ENCODE peak calls at places on chromosomes 12 and 14, in six cellular contexts. One of them, this sample, is unnamed.

GRCh38 chr12:79300199-79300568 is 390.6 kb downstream of the PAWR start:
- DNase-seq in sigmoid colon: no peak
- DNase-seq in Peyer's patch: no peak
- DNase-seq in adrenal gland: no peak
- DNase-seq in mesothelial cell of epicardium: no peak
- DNase-seq in lung: no peak
- DNase-seq in this sample: no peak

GRCh38 chr12:19183121-19183838 is 53.7 kb downstream of the PLEKHA5 start:
- DNase-seq in sigmoid colon: no peak
- DNase-seq in Peyer's patch: no peak
- DNase-seq in adrenal gland: no peak
- DNase-seq in mesothelial cell of epicardium: no peak
- DNase-seq in lung: no peak
- DNase-seq in this sample: no peak

GRCh38 chr12:69388371-69388770 is 28.8 kb downstream of the YEATS4 start:
- DNase-seq in sigmoid colon: no peak
- DNase-seq in Peyer's patch: no peak
- DNase-seq in adrenal gland: no peak
- DNase-seq in mesothelial cell of epicardium: no peak
- DNase-seq in lung: no peak
- DNase-seq in this sample: no peak

GRCh38 chr12:48110691-48111315 is 4.9 kb upstream of the SENP1 start:
- DNase-seq in sigmoid colon: no peak
- DNase-seq in Peyer's patch: no peak
- DNase-seq in adrenal gland: no peak
- DNase-seq in mesothelial cell of epicardium: no peak
- DNase-seq in lung: peak; percentile 60
- DNase-seq in this sample: no peak

GRCh38 chr12:65163755-65164154 is 5.6 kb upstream of the LEMD3 start:
- DNase-seq in sigmoid colon: no peak
- DNase-seq in Peyer's patch: no peak
- DNase-seq in adrenal gland: no peak
- DNase-seq in mesothelial cell of epicardium: no peak
- DNase-seq in lung: no peak
- DNase-seq in this sample: no peak

GRCh38 chr14:83594874-83595273 is 1935.1 kb upstream of the FLRT2 start:
- DNase-seq in sigmoid colon: no peak
- DNase-seq in Peyer's patch: no peak
- DNase-seq in adrenal gland: no peak
- DNase-seq in mesothelial cell of epicardium: no peak
- DNase-seq in lung: no peak
- DNase-seq in this sample: no peak

GRCh38 chr12:5051913-5052312 is 8.2 kb downstream of the KCNA5 start:
- DNase-seq in sigmoid colon: no peak
- DNase-seq in Peyer's patch: no peak
- DNase-seq in adrenal gland: no peak
- DNase-seq in mesothelial cell of epicardium: no peak
- DNase-seq in lung: no peak
- DNase-seq in this sample: no peak

GRCh38 chr12:46455648-46456352 is 83.2 kb upstream of the SLC38A2 start:
- DNase-seq in sigmoid colon: no peak
- DNase-seq in Peyer's patch: no peak
- DNase-seq in adrenal gland: no peak
- DNase-seq in mesothelial cell of epicardium: no peak
- DNase-seq in lung: no peak
- DNase-seq in this sample: no peak

GRCh38 chr14:72884386-72884785 is 9.5 kb downstream of the DPF3 start:
- DNase-seq in sigmoid colon: no peak
- DNase-seq in Peyer's patch: no peak
- DNase-seq in adrenal gland: no peak
- DNase-seq in mesothelial cell of epicardium: no peak
- DNase-seq in lung: no peak
- DNase-seq in this sample: no peak

GRCh38 chr14:58199726-58200479 is at the start of gene ACTR10:
- DNase-seq in sigmoid colon: peak; percentile 90
- DNase-seq in Peyer's patch: peak; percentile 95
- DNase-seq in adrenal gland: peak; percentile 85
- DNase-seq in mesothelial cell of epicardium: peak; percentile 63
- DNase-seq in lung: peak; percentile 89
- DNase-seq in this sample: peak; percentile 49

GRCh38 chr12:109701064-109701463 is 12.6 kb upstream of the FAM222A start:
- DNase-seq in sigmoid colon: no peak
- DNase-seq in Peyer's patch: no peak
- DNase-seq in adrenal gland: no peak
- DNase-seq in mesothelial cell of epicardium: no peak
- DNase-seq in lung: no peak
- DNase-seq in this sample: no peak

GRCh38 chr14:70692210-70692609 is 50.5 kb downstream of the TTC9 start:
- DNase-seq in sigmoid colon: peak; percentile 74
- DNase-seq in Peyer's patch: peak; percentile 48
- DNase-seq in adrenal gland: peak; percentile 54
- DNase-seq in mesothelial cell of epicardium: no peak
- DNase-seq in lung: no peak
- DNase-seq in this sample: no peak

GRCh38 chr14:31360919-31361662 is 59.3 kb downstream of the HEATR5A start:
- DNase-seq in sigmoid colon: no peak
- DNase-seq in Peyer's patch: no peak
- DNase-seq in adrenal gland: no peak
- DNase-seq in mesothelial cell of epicardium: no peak
- DNase-seq in lung: no peak
- DNase-seq in this sample: no peak

GRCh38 chr12:45989277-45989856 is 1.0 kb downstream of the SCAF11 start:
- DNase-seq in sigmoid colon: no peak
- DNase-seq in Peyer's patch: no peak
- DNase-seq in adrenal gland: no peak
- DNase-seq in mesothelial cell of epicardium: no peak
- DNase-seq in lung: peak; percentile 76
- DNase-seq in this sample: no peak

GRCh38 chr12:95548539-95549391 is 2.5 kb downstream of the USP44 start:
- DNase-seq in sigmoid colon: peak; percentile 83
- DNase-seq in Peyer's patch: peak; percentile 75
- DNase-seq in adrenal gland: peak; percentile 61
- DNase-seq in mesothelial cell of epicardium: peak; percentile 22
- DNase-seq in lung: peak; percentile 59
- DNase-seq in this sample: no peak

GRCh38 chr14:105554022-105554421 is 27.6 kb downstream of the TMEM121 start:
- DNase-seq in sigmoid colon: no peak
- DNase-seq in Peyer's patch: no peak
- DNase-seq in adrenal gland: no peak
- DNase-seq in mesothelial cell of epicardium: no peak
- DNase-seq in lung: no peak
- DNase-seq in this sample: no peak

GRCh38 chr14:100049220-100049619 is 16.0 kb upstream of the EVL start:
- DNase-seq in sigmoid colon: no peak
- DNase-seq in Peyer's patch: no peak
- DNase-seq in adrenal gland: no peak
- DNase-seq in mesothelial cell of epicardium: no peak
- DNase-seq in lung: no peak
- DNase-seq in this sample: no peak

GRCh38 chr14:24944800-24945199 is 105.1 kb downstream of the STXBP6 start:
- DNase-seq in sigmoid colon: no peak
- DNase-seq in Peyer's patch: no peak
- DNase-seq in adrenal gland: no peak
- DNase-seq in mesothelial cell of epicardium: no peak
- DNase-seq in lung: no peak
- DNase-seq in this sample: no peak

GRCh38 chr14:79018846-79019245 is 848.7 kb downstream of the NRXN3 start:
- DNase-seq in sigmoid colon: no peak
- DNase-seq in Peyer's patch: no peak
- DNase-seq in adrenal gland: no peak
- DNase-seq in mesothelial cell of epicardium: no peak
- DNase-seq in lung: no peak
- DNase-seq in this sample: no peak

GRCh38 chr12:50066402-50066801 is 9.0 kb downstream of the ASIC1 start:
- DNase-seq in sigmoid colon: peak; percentile 79
- DNase-seq in Peyer's patch: no peak
- DNase-seq in adrenal gland: no peak
- DNase-seq in mesothelial cell of epicardium: no peak
- DNase-seq in lung: no peak
- DNase-seq in this sample: no peak

GRCh38 chr12:128771681-128772080 is 52.1 kb downstream of the SLC15A4 start:
- DNase-seq in sigmoid colon: no peak
- DNase-seq in Peyer's patch: no peak
- DNase-seq in adrenal gland: no peak
- DNase-seq in mesothelial cell of epicardium: no peak
- DNase-seq in lung: no peak
- DNase-seq in this sample: no peak

GRCh38 chr12:13210543-13211190 is 14.1 kb downstream of the EMP1 start:
- DNase-seq in sigmoid colon: no peak
- DNase-seq in Peyer's patch: no peak
- DNase-seq in adrenal gland: no peak
- DNase-seq in mesothelial cell of epicardium: no peak
- DNase-seq in lung: no peak
- DNase-seq in this sample: no peak

DNA sequence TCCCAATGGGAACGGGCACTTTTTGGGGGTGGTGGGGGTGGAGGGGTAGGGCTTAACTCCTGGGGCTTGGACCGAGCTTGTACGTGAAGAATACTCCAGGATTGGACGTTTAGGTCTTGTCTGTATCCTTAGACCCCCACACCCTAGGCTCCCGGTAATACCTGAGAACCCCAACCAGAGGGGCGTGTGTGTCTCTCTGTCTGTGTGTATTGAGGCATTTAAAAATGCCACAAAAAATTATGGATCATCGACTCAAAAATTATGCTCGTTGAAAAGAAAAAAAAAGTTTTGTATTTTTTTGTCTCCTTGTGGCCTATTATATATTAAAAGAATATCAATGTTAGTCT is 456 bp downstream of the PPFIBP1 start:
- DNase-seq in sigmoid colon: no peak
- DNase-seq in Peyer's patch: no peak
- DNase-seq in adrenal gland: no peak
- DNase-seq in mesothelial cell of epicardium: no peak
- DNase-seq in lung: no peak
- DNase-seq in this sample: no peak
- TF ChIP-seq CTCF in sigmoid colon: no peak
- TF ChIP-seq CTCF in Peyer's patch: no peak
- TF ChIP-seq CTCF in adrenal gland: no peak
- TF ChIP-seq CTCF in mesothelial cell of epicardium: no peak
- TF ChIP-seq CTCF in lung: no peak
- TF ChIP-seq CTCF in this sample: no peak

DNA sequence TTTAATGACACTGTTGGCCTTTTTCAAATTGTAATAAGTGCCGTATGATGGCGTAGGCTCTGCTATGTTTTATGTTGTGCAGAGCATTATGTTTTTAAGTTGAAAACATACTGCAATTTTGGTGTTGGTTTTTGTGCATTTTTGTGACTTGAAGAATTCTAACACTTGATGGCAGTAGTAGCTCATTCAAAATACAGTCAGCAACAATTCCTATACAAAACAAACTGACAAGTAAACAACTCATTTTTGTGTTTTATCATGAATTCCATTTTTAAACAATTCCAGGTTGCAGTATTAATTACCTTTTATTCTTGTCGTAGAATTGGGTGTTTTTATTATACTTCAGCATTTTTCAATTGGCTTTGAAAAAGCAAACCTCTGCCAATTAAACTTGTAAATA is 4.0 kb upstream of the CCER1 start:
- DNase-seq in sigmoid colon: no peak
- DNase-seq in Peyer's patch: no peak
- DNase-seq in adrenal gland: no peak
- DNase-seq in mesothelial cell of epicardium: no peak
- DNase-seq in lung: no peak
- DNase-seq in this sample: no peak
- TF ChIP-seq CTCF in sigmoid colon: no peak
- TF ChIP-seq CTCF in Peyer's patch: peak; percentile 7
- TF ChIP-seq CTCF in adrenal gland: no peak
- TF ChIP-seq CTCF in mesothelial cell of epicardium: no peak
- TF ChIP-seq CTCF in lung: no peak
- TF ChIP-seq CTCF in this sample: no peak

GRCh38 chr12:115770643-115771042 is 506.9 kb downstream of the MED13L start:
- DNase-seq in sigmoid colon: no peak
- DNase-seq in Peyer's patch: no peak
- DNase-seq in adrenal gland: no peak
- DNase-seq in mesothelial cell of epicardium: no peak
- DNase-seq in lung: no peak
- DNase-seq in this sample: no peak

GRCh38 chr12:115767921-115768320 is 509.6 kb downstream of the MED13L start:
- DNase-seq in sigmoid colon: no peak
- DNase-seq in Peyer's patch: no peak
- DNase-seq in adrenal gland: peak; percentile 54
- DNase-seq in mesothelial cell of epicardium: no peak
- DNase-seq in lung: no peak
- DNase-seq in this sample: no peak

GRCh38 chr12:115774148-115774905 is 503.2 kb downstream of the MED13L start:
- DNase-seq in sigmoid colon: no peak
- DNase-seq in Peyer's patch: peak; percentile 74
- DNase-seq in adrenal gland: no peak
- DNase-seq in mesothelial cell of epicardium: no peak
- DNase-seq in lung: no peak
- DNase-seq in this sample: no peak

GRCh38 chr12:115771601-115772000 is 505.9 kb downstream of the MED13L start:
- DNase-seq in sigmoid colon: no peak
- DNase-seq in Peyer's patch: no peak
- DNase-seq in adrenal gland: no peak
- DNase-seq in mesothelial cell of epicardium: no peak
- DNase-seq in lung: no peak
- DNase-seq in this sample: no peak

DNA sequence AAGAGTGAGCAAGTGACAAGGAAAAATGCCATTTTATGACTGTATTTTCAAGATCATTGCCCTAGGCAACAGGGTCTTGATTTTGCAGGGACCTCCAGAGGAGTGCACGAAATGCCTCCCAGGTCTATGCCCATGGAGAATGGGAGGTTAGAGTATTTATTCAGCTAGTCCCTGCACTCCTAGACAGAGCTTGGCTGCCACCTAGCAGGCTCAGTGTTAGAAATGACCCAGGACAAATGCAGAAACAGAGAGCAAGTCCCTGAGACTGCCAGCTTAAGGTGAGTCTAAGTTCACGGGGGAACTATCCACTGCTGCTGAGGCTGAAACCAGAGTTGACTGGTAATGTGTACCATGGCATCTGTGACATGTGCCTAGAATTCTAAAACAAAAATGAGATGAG is 506.4 kb downstream of the MED13L start:
- DNase-seq in sigmoid colon: no peak
- DNase-seq in Peyer's patch: peak; percentile 59
- DNase-seq in adrenal gland: peak; percentile 24
- DNase-seq in mesothelial cell of epicardium: no peak
- DNase-seq in lung: no peak
- DNase-seq in this sample: no peak
- TF ChIP-seq CTCF in sigmoid colon: no peak
- TF ChIP-seq CTCF in Peyer's patch: peak; percentile 54
- TF ChIP-seq CTCF in adrenal gland: peak; percentile 27
- TF ChIP-seq CTCF in mesothelial cell of epicardium: peak; percentile 18
- TF ChIP-seq CTCF in lung: no peak
- TF ChIP-seq CTCF in this sample: no peak

DNA sequence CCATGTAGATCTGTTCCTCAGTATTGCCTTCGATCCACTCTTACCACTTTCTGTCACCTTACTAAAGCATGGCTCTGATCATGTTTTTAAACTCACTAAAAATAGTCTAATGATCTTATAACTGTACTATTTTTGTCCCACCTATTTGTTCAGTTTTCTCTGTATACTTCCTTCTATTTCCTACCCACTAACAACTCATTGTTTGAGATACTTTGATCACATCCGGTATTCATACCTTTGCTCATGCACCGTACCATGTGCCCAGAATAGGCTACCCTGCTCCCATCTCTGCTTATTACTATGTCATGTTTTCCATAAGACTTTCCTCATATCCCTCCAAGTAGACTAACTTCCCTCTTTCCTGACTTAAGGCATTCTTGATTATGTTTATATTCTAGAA is 128.6 kb downstream of the MED13L start:
- DNase-seq in sigmoid colon: no peak
- DNase-seq in Peyer's patch: no peak
- DNase-seq in adrenal gland: no peak
- DNase-seq in mesothelial cell of epicardium: no peak
- DNase-seq in lung: no peak
- DNase-seq in this sample: no peak
- TF ChIP-seq CTCF in sigmoid colon: no peak
- TF ChIP-seq CTCF in Peyer's patch: no peak
- TF ChIP-seq CTCF in adrenal gland: no peak
- TF ChIP-seq CTCF in mesothelial cell of epicardium: no peak
- TF ChIP-seq CTCF in lung: no peak
- TF ChIP-seq CTCF in this sample: no peak

This sample was measured in omental fat pad.